ENCODE peak calls at places on chromosome 16, in six cellular contexts. One of them, this sample, is unnamed.

GRCh38 chr16:85460983-85461813 is 151.9 kb upstream of the GSE1 start:
- DNase-seq in non-pigmented ciliary epithelial cell: peak
- DNase-seq in CD8-positive, alpha-beta memory T cell: no peak
- DNase-seq in C1 segment of cervical spinal cord: no peak
- DNase-seq in substantia nigra: no peak
- DNase-seq in HTR-8/SVneo: no peak
- DNase-seq in this sample: no peak

GRCh38 chr16:11106726-11107125 is 149.3 kb downstream of the SOCS1 start:
- DNase-seq in HTR-8/SVneo: no peak
- DNase-seq in C1 segment of cervical spinal cord: no peak
- DNase-seq in CD8-positive, alpha-beta memory T cell: no peak
- DNase-seq in substantia nigra: no peak
- DNase-seq in non-pigmented ciliary epithelial cell: no peak
- DNase-seq in this sample: no peak

GRCh38 chr16:69444873-69445517 is 20.6 kb downstream of the CYB5B start:
- DNase-seq in C1 segment of cervical spinal cord: no peak
- DNase-seq in HTR-8/SVneo: no peak
- DNase-seq in CD8-positive, alpha-beta memory T cell: no peak
- DNase-seq in non-pigmented ciliary epithelial cell: no peak
- DNase-seq in substantia nigra: no peak
- DNase-seq in this sample: no peak

GRCh38 chr16:71258371-71258770 is 27.8 kb upstream of the HYDIN start:
- DNase-seq in non-pigmented ciliary epithelial cell: no peak
- DNase-seq in C1 segment of cervical spinal cord: no peak
- DNase-seq in substantia nigra: no peak
- DNase-seq in HTR-8/SVneo: no peak
- DNase-seq in CD8-positive, alpha-beta memory T cell: no peak
- DNase-seq in this sample: no peak

GRCh38 chr16:11354733-11355574 is 9.7 kb downstream of the RMI2 start:
- DNase-seq in CD8-positive, alpha-beta memory T cell: peak
- DNase-seq in C1 segment of cervical spinal cord: no peak
- DNase-seq in substantia nigra: no peak
- DNase-seq in HTR-8/SVneo: no peak
- DNase-seq in non-pigmented ciliary epithelial cell: no peak
- DNase-seq in this sample: peak

GRCh38 chr16:68539704-68540370 is 746 bp downstream of the ZFP90 start:
- DNase-seq in C1 segment of cervical spinal cord: peak
- DNase-seq in HTR-8/SVneo: peak
- DNase-seq in CD8-positive, alpha-beta memory T cell: no peak
- DNase-seq in non-pigmented ciliary epithelial cell: no peak
- DNase-seq in substantia nigra: peak
- DNase-seq in this sample: no peak

GRCh38 chr16:58047557-58048348 is 22.2 kb downstream of the MMP15 start:
- DNase-seq in non-pigmented ciliary epithelial cell: no peak
- DNase-seq in substantia nigra: no peak
- DNase-seq in C1 segment of cervical spinal cord: no peak
- DNase-seq in HTR-8/SVneo: no peak
- DNase-seq in CD8-positive, alpha-beta memory T cell: no peak
- DNase-seq in this sample: no peak

GRCh38 chr16:9816644-9817043 is 365.6 kb downstream of the GRIN2A start:
- DNase-seq in C1 segment of cervical spinal cord: no peak
- DNase-seq in non-pigmented ciliary epithelial cell: no peak
- DNase-seq in CD8-positive, alpha-beta memory T cell: no peak
- DNase-seq in substantia nigra: no peak
- DNase-seq in HTR-8/SVneo: no peak
- DNase-seq in this sample: no peak

GRCh38 chr16:67235816-67236547 is 9.1 kb downstream of the TMEM208 start:
- DNase-seq in non-pigmented ciliary epithelial cell: no peak
- DNase-seq in substantia nigra: no peak
- DNase-seq in CD8-positive, alpha-beta memory T cell: peak
- DNase-seq in HTR-8/SVneo: no peak
- DNase-seq in C1 segment of cervical spinal cord: no peak
- DNase-seq in this sample: no peak

GRCh38 chr16:70775399-70775798 is 25.6 kb downstream of the VAC14 start:
- DNase-seq in C1 segment of cervical spinal cord: no peak
- DNase-seq in non-pigmented ciliary epithelial cell: no peak
- DNase-seq in CD8-positive, alpha-beta memory T cell: no peak
- DNase-seq in substantia nigra: no peak
- DNase-seq in HTR-8/SVneo: no peak
- DNase-seq in this sample: no peak

This sample was measured in activated gamma-delta T cell.